ENCODE peak calls at places on chromosomes 7 and 10, in seven cellular contexts. One of them, this sample, is unnamed.

GRCh38 chr10:17022399-17022798 is 107.2 kb downstream of the CUBN start:
- DNase-seq in IMR-90: no peak
- DNase-seq in mesenchymal stem cell: peak; percentile 40
- DNase-seq in H9: peak; percentile 44
- DNase-seq in neuronal stem cell: no peak
- DNase-seq in mesendoderm: peak; percentile 68
- DNase-seq in H1: no peak
- DNase-seq in this sample: no peak

GRCh38 chr10:11587860-11588259 is 23.6 kb downstream of the USP6NL start:
- DNase-seq in IMR-90: no peak
- DNase-seq in mesenchymal stem cell: no peak
- DNase-seq in H9: no peak
- DNase-seq in neuronal stem cell: no peak
- DNase-seq in mesendoderm: peak; percentile 62
- DNase-seq in H1: no peak
- DNase-seq in this sample: peak; percentile 92

GRCh38 chr7:90648834-90649233 is 52.7 kb downstream of the CDK14 start:
- DNase-seq in IMR-90: no peak
- DNase-seq in mesenchymal stem cell: no peak
- DNase-seq in H9: no peak
- DNase-seq in neuronal stem cell: no peak
- DNase-seq in mesendoderm: no peak
- DNase-seq in H1: no peak
- DNase-seq in this sample: no peak

GRCh38 chr10:115402690-115403089 is 309.5 kb downstream of the ATRNL1 start:
- DNase-seq in IMR-90: peak; percentile 30
- DNase-seq in mesenchymal stem cell: peak; percentile 52
- DNase-seq in H9: no peak
- DNase-seq in neuronal stem cell: no peak
- DNase-seq in mesendoderm: no peak
- DNase-seq in H1: no peak
- DNase-seq in this sample: no peak

GRCh38 chr7:19665399-19666008 is 43.3 kb downstream of the POLR1F start:
- DNase-seq in IMR-90: peak; percentile 50
- DNase-seq in mesenchymal stem cell: peak; percentile 46
- DNase-seq in H9: no peak
- DNase-seq in neuronal stem cell: no peak
- DNase-seq in mesendoderm: peak; percentile 34
- DNase-seq in H1: no peak
- DNase-seq in this sample: peak; percentile 59

GRCh38 chr7:124411796-124412195 is 353.8 kb downstream of the GPR37 start:
- DNase-seq in IMR-90: no peak
- DNase-seq in mesenchymal stem cell: peak; percentile 31
- DNase-seq in H9: no peak
- DNase-seq in neuronal stem cell: no peak
- DNase-seq in mesendoderm: no peak
- DNase-seq in H1: no peak
- DNase-seq in this sample: no peak

GRCh38 chr10:17026686-17027485 is 102.7 kb downstream of the CUBN start:
- DNase-seq in IMR-90: peak; percentile 32
- DNase-seq in mesenchymal stem cell: peak; percentile 21
- DNase-seq in H9: no peak
- DNase-seq in neuronal stem cell: no peak
- DNase-seq in mesendoderm: no peak
- DNase-seq in H1: no peak
- DNase-seq in this sample: peak; percentile 6

GRCh38 chr7:77727936-77728701 is 31.9 kb downstream of the RSBN1L start:
- DNase-seq in IMR-90: peak; percentile 55
- DNase-seq in mesenchymal stem cell: peak; percentile 69
- DNase-seq in H9: peak; percentile 41
- DNase-seq in neuronal stem cell: peak; percentile 12
- DNase-seq in mesendoderm: peak; percentile 81
- DNase-seq in H1: no peak
- DNase-seq in this sample: peak; percentile 44

GRCh38 chr7:32204361-32205018 is 134.3 kb upstream of the PDE1C start:
- DNase-seq in IMR-90: peak; percentile 77
- DNase-seq in mesenchymal stem cell: peak; percentile 88
- DNase-seq in H9: peak; percentile 70
- DNase-seq in neuronal stem cell: peak; percentile 54
- DNase-seq in mesendoderm: peak; percentile 88
- DNase-seq in H1: peak; percentile 19
- DNase-seq in this sample: peak; percentile 50

GRCh38 chr10:45470098-45471012 is 96.3 kb downstream of the ALOX5 start:
- DNase-seq in IMR-90: peak; percentile 87
- DNase-seq in mesenchymal stem cell: peak; percentile 90
- DNase-seq in H9: peak; percentile 68
- DNase-seq in neuronal stem cell: no peak
- DNase-seq in mesendoderm: peak; percentile 86
- DNase-seq in H1: no peak
- DNase-seq in this sample: peak; percentile 80

GRCh38 chr10:124116771-124117510 is 23.5 kb upstream of the CHST15 start:
- DNase-seq in IMR-90: no peak
- DNase-seq in mesenchymal stem cell: no peak
- DNase-seq in H9: no peak
- DNase-seq in neuronal stem cell: no peak
- DNase-seq in mesendoderm: no peak
- DNase-seq in H1: no peak
- DNase-seq in this sample: no peak

GRCh38 chr10:89392974-89393373 is 551 bp downstream of the IFIT1 start:
- DNase-seq in IMR-90: peak; percentile 92
- DNase-seq in mesenchymal stem cell: peak; percentile 98
- DNase-seq in H9: no peak
- DNase-seq in neuronal stem cell: no peak
- DNase-seq in mesendoderm: no peak
- DNase-seq in H1: no peak
- DNase-seq in this sample: peak; percentile 59

GRCh38 chr7:129950191-129950940 is 2.4 kb downstream of the UBE2H start:
- DNase-seq in IMR-90: no peak
- DNase-seq in mesenchymal stem cell: peak; percentile 52
- DNase-seq in H9: no peak
- DNase-seq in neuronal stem cell: peak; percentile 33
- DNase-seq in mesendoderm: peak; percentile 51
- DNase-seq in H1: no peak
- DNase-seq in this sample: no peak

GRCh38 chr10:97365761-97366351 is 31.3 kb upstream of the FRAT2 start:
- DNase-seq in IMR-90: no peak
- DNase-seq in mesenchymal stem cell: no peak
- DNase-seq in H9: no peak
- DNase-seq in neuronal stem cell: no peak
- DNase-seq in mesendoderm: no peak
- DNase-seq in H1: no peak
- DNase-seq in this sample: no peak

GRCh38 chr7:66105263-66105748 is 9.3 kb upstream of the CRCP start:
- DNase-seq in IMR-90: no peak
- DNase-seq in mesenchymal stem cell: no peak
- DNase-seq in H9: no peak
- DNase-seq in neuronal stem cell: no peak
- DNase-seq in mesendoderm: no peak
- DNase-seq in H1: no peak
- DNase-seq in this sample: no peak

GRCh38 chr7:66095010-66095409 is 19.4 kb downstream of the ASL start:
- DNase-seq in IMR-90: no peak
- DNase-seq in mesenchymal stem cell: no peak
- DNase-seq in H9: no peak
- DNase-seq in neuronal stem cell: no peak
- DNase-seq in mesendoderm: no peak
- DNase-seq in H1: no peak
- DNase-seq in this sample: no peak

GRCh38 chr7:66100408-66101050 is 14.1 kb upstream of the CRCP start:
- DNase-seq in IMR-90: no peak
- DNase-seq in mesenchymal stem cell: no peak
- DNase-seq in H9: no peak
- DNase-seq in neuronal stem cell: no peak
- DNase-seq in mesendoderm: no peak
- DNase-seq in H1: no peak
- DNase-seq in this sample: peak; percentile 59

GRCh38 chr7:66099232-66099550 is 15.5 kb upstream of the CRCP start:
- DNase-seq in IMR-90: no peak
- DNase-seq in mesenchymal stem cell: no peak
- DNase-seq in H9: no peak
- DNase-seq in neuronal stem cell: no peak
- DNase-seq in mesendoderm: no peak
- DNase-seq in H1: no peak
- DNase-seq in this sample: no peak

DNA sequence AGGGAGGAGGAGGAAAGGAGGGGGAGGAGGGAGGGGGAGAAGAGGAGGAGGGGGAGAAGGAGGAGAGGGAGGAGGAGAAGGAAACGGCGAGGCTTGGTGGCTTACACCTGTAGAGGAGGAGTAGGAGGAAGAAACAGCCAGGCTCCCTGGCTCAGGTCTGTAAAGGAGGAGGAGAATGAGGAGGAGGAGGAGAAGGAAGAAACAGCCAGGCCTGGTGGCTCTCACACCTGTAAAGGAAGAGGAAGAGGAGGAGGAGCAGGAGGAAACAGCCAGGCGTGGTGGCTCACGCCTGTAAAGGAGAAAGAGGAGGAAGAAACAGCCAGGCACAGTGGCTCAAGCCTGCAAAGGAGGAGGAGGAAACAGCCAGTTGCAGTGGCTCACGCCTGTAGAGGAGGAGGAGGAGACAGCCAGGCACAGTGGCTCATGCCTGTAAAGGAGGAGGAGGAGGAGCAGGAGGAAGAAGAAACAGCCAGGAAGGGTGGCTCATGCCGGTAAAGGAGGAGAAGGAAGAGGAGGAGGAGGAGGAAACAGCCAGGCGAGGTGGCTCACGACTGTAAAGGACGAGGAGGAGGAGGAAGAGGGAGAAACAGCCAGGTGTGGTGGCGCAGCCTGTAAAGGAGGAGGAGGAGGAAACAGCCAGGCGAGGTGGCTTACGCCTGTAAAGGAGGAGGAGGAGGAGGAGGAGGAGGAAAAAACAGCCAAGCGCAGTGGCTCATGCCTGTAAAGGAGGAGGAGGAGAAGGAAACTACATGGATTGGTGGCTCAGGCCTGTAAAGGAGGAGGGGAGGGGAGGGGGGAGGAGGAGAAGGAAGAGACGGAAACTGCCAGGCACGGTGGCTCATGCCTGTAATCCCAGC is 14.9 kb upstream of the CRCP start:
- DNase-seq in IMR-90: peak; percentile 89
- DNase-seq in mesenchymal stem cell: peak; percentile 91
- DNase-seq in H9: peak; percentile 82
- DNase-seq in neuronal stem cell: peak; percentile 39
- DNase-seq in mesendoderm: peak; percentile 93
- DNase-seq in H1: peak; percentile 51
- DNase-seq in this sample: peak; percentile 76
- H3K27ac ChIP-seq in IMR-90: peak overlapping the region; percentile 79
- H3K27ac ChIP-seq in mesenchymal stem cell: peak overlapping the region; percentile 77
- H3K27ac ChIP-seq in H9: no peak overlapping the region
- H3K27ac ChIP-seq in neuronal stem cell: peak overlapping the region; percentile 84
- H3K27ac ChIP-seq in mesendoderm: peak overlapping the region; percentile 56
- H3K27ac ChIP-seq in H1: no peak overlapping the region
- H3K27ac ChIP-seq in this sample: peak overlapping the region; percentile 13

GRCh38 chr10:46544989-46545791 is 11.3 kb downstream of the GPRIN2 start:
- DNase-seq in IMR-90: no peak
- DNase-seq in mesenchymal stem cell: no peak
- DNase-seq in H9: peak; percentile 67
- DNase-seq in neuronal stem cell: no peak
- DNase-seq in mesendoderm: peak; percentile 83
- DNase-seq in H1: no peak
- DNase-seq in this sample: no peak
- H3K4ac ChIP-seq in IMR-90: peak overlapping the region; percentile 8
- H3K4ac ChIP-seq in mesenchymal stem cell: no peak overlapping the region
- H3K4ac ChIP-seq in H9: no peak overlapping the region
- H3K4ac ChIP-seq in neuronal stem cell: no peak overlapping the region
- H3K4ac ChIP-seq in mesendoderm: no peak overlapping the region
- H3K4ac ChIP-seq in H1: no peak overlapping the region
- H3K4ac ChIP-seq in this sample: no peak overlapping the region

GRCh38 chr7:99375070-99375807 is 709 bp downstream of the ARPC1B start:
- DNase-seq in IMR-90: peak; percentile 41
- DNase-seq in mesenchymal stem cell: peak; percentile 70
- DNase-seq in H9: peak; percentile 69
- DNase-seq in neuronal stem cell: no peak
- DNase-seq in mesendoderm: peak; percentile 70
- DNase-seq in H1: no peak
- DNase-seq in this sample: peak; percentile 85
- H3K27ac ChIP-seq in IMR-90: peak overlapping the region; percentile 67
- H3K27ac ChIP-seq in mesenchymal stem cell: peak overlapping the region; percentile 17
- H3K27ac ChIP-seq in H9: no peak overlapping the region
- H3K27ac ChIP-seq in neuronal stem cell: no peak overlapping the region
- H3K27ac ChIP-seq in mesendoderm: peak overlapping the region; percentile 53
- H3K27ac ChIP-seq in H1: no peak overlapping the region
- H3K27ac ChIP-seq in this sample: peak overlapping the region; percentile 59

DNA sequence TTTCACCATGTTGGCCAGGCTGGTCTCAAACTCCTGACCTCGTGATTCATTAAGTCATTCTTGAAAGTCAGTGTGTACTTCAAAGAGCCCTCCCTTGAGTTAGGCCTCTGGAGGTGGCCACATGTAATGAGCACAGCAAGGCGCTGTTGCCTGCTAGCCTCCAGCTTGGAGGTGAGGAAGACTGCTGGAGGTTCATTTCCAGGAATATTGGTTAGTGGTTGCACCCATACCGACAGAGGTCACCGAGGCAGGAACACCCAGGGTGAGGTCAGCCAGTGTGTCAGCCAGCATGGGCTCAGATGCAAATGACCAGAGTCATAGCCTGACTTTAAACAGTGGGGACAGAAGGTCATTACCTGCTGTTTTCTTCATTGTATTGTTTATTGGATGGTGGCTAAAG is 84.9 kb downstream of the PLPP4 start:
- DNase-seq in IMR-90: no peak
- DNase-seq in mesenchymal stem cell: no peak
- DNase-seq in H9: no peak
- DNase-seq in neuronal stem cell: no peak
- DNase-seq in mesendoderm: no peak
- DNase-seq in H1: no peak
- DNase-seq in this sample: no peak
- H3K4ac ChIP-seq in IMR-90: no peak overlapping the region
- H3K4ac ChIP-seq in mesenchymal stem cell: no peak overlapping the region
- H3K4ac ChIP-seq in H9: no peak overlapping the region
- H3K4ac ChIP-seq in neuronal stem cell: no peak overlapping the region
- H3K4ac ChIP-seq in mesendoderm: no peak overlapping the region
- H3K4ac ChIP-seq in H1: no peak overlapping the region
- H3K4ac ChIP-seq in this sample: no peak overlapping the region

DNA sequence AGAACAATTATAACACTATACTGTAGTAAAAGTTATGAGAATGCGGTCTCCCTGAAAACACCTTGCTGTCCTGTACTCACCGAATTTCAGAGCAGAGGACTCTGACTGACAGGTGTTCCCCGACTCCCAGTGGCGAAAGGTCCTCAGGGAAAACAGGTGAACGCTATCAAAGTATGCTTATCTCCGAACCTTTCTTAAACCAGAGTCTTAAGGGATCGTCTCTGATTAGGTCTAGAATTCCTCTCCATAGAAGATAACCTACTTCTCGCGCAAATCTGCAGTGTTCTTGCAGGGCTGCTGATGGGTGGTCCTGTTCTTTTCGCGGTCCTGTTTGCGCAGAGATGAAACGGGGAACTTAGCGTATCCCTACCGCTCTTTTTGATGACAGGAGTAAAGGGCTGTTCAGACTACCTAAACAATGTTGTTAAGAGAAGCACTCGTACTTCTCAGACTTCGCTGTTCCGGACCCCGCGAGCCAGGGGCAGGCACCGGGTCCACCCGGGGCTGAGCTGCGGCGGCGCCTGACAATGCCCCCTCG is 981 bp upstream of the ZMYND11 start:
- DNase-seq in IMR-90: peak; percentile 6
- DNase-seq in mesenchymal stem cell: no peak
- DNase-seq in H9: no peak
- DNase-seq in neuronal stem cell: peak; percentile 26
- DNase-seq in mesendoderm: peak; percentile 60
- DNase-seq in H1: no peak
- DNase-seq in this sample: peak; percentile 36
- H3K27ac ChIP-seq in IMR-90: peak overlapping the region; percentile 96
- H3K27ac ChIP-seq in mesenchymal stem cell: no peak overlapping the region
- H3K27ac ChIP-seq in H9: no peak overlapping the region
- H3K27ac ChIP-seq in neuronal stem cell: peak overlapping the region; percentile 80
- H3K27ac ChIP-seq in mesendoderm: peak overlapping the region; percentile 79
- H3K27ac ChIP-seq in H1: peak overlapping the region; percentile 81
- H3K27ac ChIP-seq in this sample: peak overlapping the region; percentile 90